ENCODE peak calls at places on chromosomes 3 and 15, in nine cellular contexts. M, C, Q, Z, E, N, U, B and D are unnamed samples.

GRCh38 chr3:132682201-132682600 is 22.1 kb downstream of the UBA5 start:
- DNase-seq in Q (no peak), C (no peak), U (no peak), E (no peak), M (no peak), Z (no peak), N (no peak), B (no peak), D (no peak)

GRCh38 chr3:18703798-18704197 is 278.7 kb upstream of the SATB1 start:
- DNase-seq in N (no peak), U (no peak), B (no peak), C (no peak), Z (no peak), M (no peak), Q (no peak), E (no peak), D (no peak)

GRCh38 chr3:463793-464192 is 267.2 kb downstream of the CHL1 start:
- DNase-seq in Z (peak), Q (no peak), N (no peak), U (no peak), E (no peak), M (no peak), B (no peak), C (no peak), D (no peak)

GRCh38 chr3:49794926-49795905 is 4.5 kb downstream of the CDHR4 start:
- DNase-seq in C (no peak), U (no peak), Z (no peak), Q (no peak), B (no peak), E (no peak), M (no peak), N (no peak), D (no peak)

GRCh38 chr15:101461097-101461496 is 28.4 kb downstream of the PCSK6 start:
- DNase-seq in C (no peak), M (no peak), Z (no peak), E (no peak), N (no peak), Q (no peak), U (no peak), B (no peak), D (no peak)

GRCh38 chr15:51234181-51234927 is 104.0 kb downstream of the CYP19A1 start:
- DNase-seq in B (no peak), U (no peak), Z (no peak), N (no peak), E (no peak), M (no peak), C (no peak), Q (no peak), D (no peak)

GRCh38 chr3:159766563-159767185 is 222.0 kb upstream of the IL12A start:
- DNase-seq in N (no peak), C (no peak), U (no peak), M (no peak), Q (no peak), B (peak), E (no peak), Z (no peak), D (no peak)

GRCh38 chr15:37550360-37551024 is 383.9 kb upstream of the TMCO5A start:
- DNase-seq in N (no peak), M (no peak), B (no peak), E (no peak), Q (no peak), U (no peak), Z (no peak), C (no peak), D (no peak)

GRCh38 chr3:187909871-187910270 is 164.6 kb upstream of the BCL6 start:
- DNase-seq in U (no peak), Q (no peak), E (no peak), N (no peak), Z (no peak), M (no peak), C (no peak), B (no peak), D (no peak)

GRCh38 chr3:183988216-183988790 is 29.4 kb downstream of the ABCC5 start:
- DNase-seq in C (peak), Q (no peak), N (no peak), Z (no peak), B (no peak), M (no peak), E (no peak), U (peak), D (no peak)
- TF ChIP-seq CTCF in C (no peak), Q (no peak), N (no peak), Z (no peak), B (no peak), M (no peak), E (no peak), U (no peak), D (no peak)

GRCh38 chr3:35966629-35967464 is 327.5 kb downstream of the ARPP21 start:
- DNase-seq in C (no peak), E (no peak), B (no peak), M (no peak), U (no peak), Q (no peak), Z (no peak), N (no peak), D (no peak)
- TF ChIP-seq CTCF in C (no peak), E (no peak), B (peak), M (no peak), U (no peak), Q (no peak), Z (no peak), N (no peak), D (no peak)

DNA sequence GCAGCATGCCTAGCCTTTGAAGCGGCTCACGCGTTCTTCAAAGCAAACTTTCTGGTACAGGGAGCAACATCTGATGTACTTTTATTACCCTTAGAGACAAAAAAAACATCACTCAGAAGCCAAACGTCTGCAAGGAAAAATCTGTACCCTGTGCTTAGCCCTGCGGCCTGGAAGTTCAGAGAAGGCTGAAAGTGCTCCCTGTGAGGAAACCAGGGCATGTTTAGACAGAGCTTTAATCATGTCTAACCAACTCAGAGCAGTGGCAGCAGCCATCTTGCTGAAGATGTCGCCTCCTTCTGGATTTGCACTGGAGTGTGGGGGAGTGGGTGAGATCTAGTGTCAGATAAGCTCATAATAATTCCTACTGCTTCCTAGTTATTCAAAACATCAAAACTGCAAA is 170.4 kb downstream of the P3H2 start:
- DNase-seq in Q (no peak), M (no peak), N (no peak), E (no peak), B (peak), U (no peak), Z (no peak), C (no peak), D (no peak)
- TF ChIP-seq CTCF in Q (no peak), M (no peak), N (no peak), E (no peak), B (peak), U (no peak), Z (no peak), C (no peak), D (no peak)

GRCh38 chr15:89577776-89578115 is 2.5 kb downstream of the TICRR start:
- DNase-seq in E (no peak), M (no peak), Z (no peak), C (no peak), U (no peak), N (no peak), Q (no peak), B (no peak), D (no peak)

GRCh38 chr15:89575146-89575655 is at the start of gene TICRR:
- DNase-seq in C (peak), N (peak), M (peak), E (peak), Q (peak), U (peak), B (peak), Z (peak), D (peak)

GRCh38 chr15:89578146-89578545 is 2.9 kb downstream of the TICRR start:
- DNase-seq in N (no peak), B (no peak), U (no peak), E (no peak), Q (no peak), M (no peak), Z (no peak), C (no peak), D (no peak)

GRCh38 chr15:89575656-89576416 is 567 bp downstream of the TICRR start:
- DNase-seq in Z (no peak), B (peak), U (no peak), E (peak), C (no peak), Q (peak), M (no peak), N (no peak), D (peak)

DNA sequence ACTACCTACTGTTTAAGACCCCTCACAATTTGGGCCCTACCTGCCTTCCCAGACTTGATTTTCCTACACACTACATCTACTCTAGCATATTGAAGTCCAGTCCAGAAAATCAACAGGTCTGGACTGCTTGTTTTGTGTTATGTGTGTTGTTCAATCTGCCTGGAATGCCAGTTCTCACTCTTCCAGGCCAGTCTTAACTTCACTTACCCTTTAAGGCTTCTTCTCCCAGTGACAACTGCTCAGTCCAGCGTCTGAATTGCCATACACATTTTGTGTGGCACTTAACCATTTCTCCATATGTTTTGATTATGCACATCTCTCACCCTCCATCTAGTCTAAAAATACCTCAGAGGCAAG is 1.1 kb downstream of the TICRR start:
- DNase-seq in U (no peak), C (no peak), Q (no peak), Z (no peak), N (no peak), B (peak), E (no peak), M (no peak), D (no peak)
- TF ChIP-seq CTCF in U (no peak), C (no peak), Q (no peak), Z (no peak), N (no peak), B (no peak), E (no peak), M (no peak), D (no peak)

GRCh38 chr3:36124118-36124796 is 256.0 kb upstream of the STAC start:
- DNase-seq in Z (no peak), N (no peak), Q (peak), M (peak), B (peak), E (peak), C (peak), U (peak), D (no peak)
- TF ChIP-seq CTCF in Z (no peak), N (no peak), Q (peak), M (peak), B (peak), E (no peak), C (peak), U (peak), D (no peak)

GRCh38 chr3:185504636-185505035 is 5.8 kb upstream of the TMEM41A start:
- DNase-seq in M (no peak), Q (no peak), Z (no peak), N (no peak), E (no peak), B (peak), C (no peak), U (no peak), D (no peak)

GRCh38 chr3:185503467-185503975 is 4.7 kb upstream of the TMEM41A start:
- DNase-seq in M (no peak), U (no peak), N (no peak), Z (no peak), E (no peak), Q (no peak), B (peak), C (no peak), D (no peak)

GRCh38 chr3:185502987-185503386 is 4.2 kb upstream of the TMEM41A start:
- DNase-seq in U (no peak), N (peak), C (no peak), M (no peak), Z (no peak), B (no peak), E (no peak), Q (no peak), D (no peak)

DNA sequence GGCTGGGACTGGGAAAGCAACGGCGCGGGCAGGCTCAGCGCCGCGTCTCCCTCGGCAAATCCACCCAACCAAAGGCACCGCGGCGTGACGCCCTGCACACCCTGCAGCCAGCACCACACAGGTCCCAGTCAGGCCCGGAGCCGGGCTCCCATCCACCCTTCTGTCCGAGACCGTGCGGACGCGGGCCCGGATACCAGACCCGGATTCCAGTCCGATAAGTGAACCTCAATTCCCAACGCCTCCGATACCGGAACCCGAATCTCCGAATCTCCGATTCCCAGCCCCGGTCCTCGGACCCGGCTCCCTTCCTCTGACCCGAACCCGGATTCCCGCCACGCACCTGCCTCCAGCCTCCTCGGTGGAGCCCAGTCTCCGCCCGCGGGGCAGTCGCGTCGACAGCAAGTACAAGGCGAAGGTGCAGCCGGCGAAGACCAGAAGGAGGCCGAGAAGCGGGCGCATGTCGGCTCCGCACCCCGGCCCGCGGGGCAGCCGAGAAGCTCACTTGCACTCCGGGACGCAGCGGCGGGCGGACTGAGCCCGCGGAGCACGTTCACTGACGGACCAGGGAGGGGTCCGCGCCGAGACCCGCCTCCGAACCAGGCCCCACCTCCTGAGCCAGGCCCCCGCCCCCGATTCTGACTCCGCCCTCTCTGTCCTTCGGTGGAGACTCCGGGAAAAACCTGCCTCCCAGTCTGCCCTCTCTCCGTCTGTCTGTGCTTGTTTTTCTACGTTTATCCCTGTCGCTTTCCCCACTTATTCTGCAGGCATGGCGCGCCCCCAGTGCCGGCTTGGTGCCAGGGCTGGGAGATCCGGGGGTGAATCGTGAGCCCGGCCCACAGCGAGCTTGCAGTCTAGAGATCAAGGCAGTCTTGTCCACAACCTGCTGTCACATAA is at the start of gene TMEM41A:
- DNase-seq in B (peak), E (peak), M (no peak), N (peak), U (peak), C (peak), Q (peak), Z (peak), D (peak)
- TF ChIP-seq CTCF in B (no peak), E (no peak), M (no peak), N (no peak), U (no peak), C (no peak), Q (no peak), Z (no peak), D (no peak)